ENCODE peak calls at places on chromosomes 13 and 19, in four cellular contexts. Q is upper lobe of left lung, A is uterus, I is cardiac muscle cell. C is an unnamed sample.

GRCh38 chr19:5292843-5293606 is 47.6 kb downstream of the PTPRS start:
- DNase-seq in I (peak), A (peak), Q (peak), C (peak)

GRCh38 chr19:51142119-51142518 is at the start of gene SIGLEC7:
- DNase-seq in Q (no peak), A (no peak), I (no peak), C (no peak)

GRCh38 chr13:113646376-113646775 is 11.6 kb downstream of the ATP4B start:
- DNase-seq in Q (no peak), I (no peak), A (no peak), C (no peak)

GRCh38 chr13:31179241-31179640 is 17.5 kb upstream of the HSPH1 start:
- DNase-seq in I (no peak), A (no peak), Q (no peak), C (no peak)

GRCh38 chr19:13842294-13843103 is 34.4 kb upstream of the NANOS3 start:
- DNase-seq in Q (peak), A (peak), I (peak), C (no peak)

GRCh38 chr19:47231215-47232054 is 436 bp upstream of the BBC3 start:
- DNase-seq in A (peak), I (peak), Q (peak), C (peak)

GRCh38 chr19:45049073-45049736 is 10.4 kb downstream of the CLASRP start:
- DNase-seq in A (no peak), Q (no peak), I (no peak), C (no peak)

GRCh38 chr19:4297901-4298771 is 4.1 kb downstream of the TMIGD2 start:
- DNase-seq in Q (peak), I (no peak), A (no peak), C (no peak)

GRCh38 chr19:17718988-17719711 is at the start of gene MAP1S:
- DNase-seq in A (peak), Q (peak), I (peak), C (peak)

GRCh38 chr13:35704331-35704730 is 227.8 kb upstream of the MAB21L1 start:
- DNase-seq in A (no peak), Q (no peak), I (no peak), C (no peak)

GRCh38 chr13:80603351-80603750 is 262.4 kb upstream of the SPRY2 start:
- DNase-seq in Q (no peak), A (no peak), I (peak), C (no peak)

GRCh38 chr13:65615506-65615905 is 1614.6 kb downstream of the PCDH9 start:
- DNase-seq in A (no peak), I (no peak), Q (no peak), C (no peak)

GRCh38 chr13:68359105-68359504 is 1129.0 kb upstream of the PCDH9 start:
- DNase-seq in Q (no peak), I (no peak), A (no peak), C (no peak)

GRCh38 chr19:19488875-19489690 is 26.3 kb downstream of the TSSK6 start:
- DNase-seq in I (peak), A (peak), Q (no peak), C (peak)

GRCh38 chr13:91154553-91154952 is 192.9 kb upstream of the MIR17HG start:
- DNase-seq in A (no peak), I (no peak), Q (no peak), C (no peak)

GRCh38 chr13:33134213-33134612 is 118.0 kb downstream of the KL start:
- DNase-seq in A (no peak), I (no peak), Q (no peak), C (no peak)

GRCh38 chr19:57348136-57348535 is 2.9 kb upstream of the ZNF304 start:
- DNase-seq in I (peak), Q (no peak), A (no peak), C (no peak)

GRCh38 chr19:19385900-19386339 is 19.6 kb upstream of the GATAD2A start:
- DNase-seq in I (no peak), A (no peak), Q (peak), C (no peak)

GRCh38 chr13:44470623-44471562 is 97.3 kb downstream of the SERP2 start:
- DNase-seq in A (no peak), Q (no peak), I (peak), C (no peak)

GRCh38 chr13:63337041-63337440 is 1921.4 kb upstream of the PCDH20 start:
- DNase-seq in A (no peak), I (no peak), Q (no peak), C (no peak)

GRCh38 chr13:48000559-48001126 is 430 bp downstream of the SUCLA2 start:
- DNase-seq in A (no peak), Q (no peak), I (no peak), C (no peak)

GRCh38 chr19:53659292-53659691 is 27.5 kb downstream of the DPRX start:
- DNase-seq in I (peak), A (no peak), Q (no peak), C (no peak)

GRCh38 chr19:56167064-56167578 is 8.7 kb upstream of the GALP start:
- DNase-seq in Q (no peak), A (no peak), I (peak), C (no peak)

GRCh38 chr13:33251131-33251629 is 34.4 kb downstream of the STARD13 start:
- DNase-seq in I (peak), A (peak), Q (no peak), C (no peak)

GRCh38 chr13:97296740-97297139 is 74.6 kb downstream of the MBNL2 start:
- DNase-seq in Q (no peak), A (no peak), I (no peak), C (no peak)

GRCh38 chr19:36417752-36418286 is 625 bp downstream of the ZFP82 start:
- DNase-seq in Q (peak), A (no peak), I (no peak), C (no peak)

GRCh38 chr19:28577199-28577598 is 635.8 kb downstream of the UQCRFS1 start:
- DNase-seq in A (no peak), I (no peak), Q (no peak), C (no peak)

GRCh38 chr13:79392882-79393563 is 13.0 kb downstream of the RBM26 start:
- DNase-seq in I (peak), A (no peak), Q (no peak), C (no peak)

GRCh38 chr13:28408235-28408848 is 86.6 kb downstream of the FLT1 start:
- DNase-seq in Q (no peak), A (peak), I (peak), C (no peak)

GRCh38 chr13:97499181-97499580 is 65.2 kb downstream of the RAP2A start:
- DNase-seq in I (no peak), A (no peak), Q (no peak), C (no peak)

GRCh38 chr19:18551631-18552030 is 6.0 kb upstream of the KXD1 start:
- DNase-seq in Q (no peak), A (no peak), I (no peak), C (no peak)

GRCh38 chr13:74461011-74461410 is 326.8 kb upstream of the KLF12 start:
- DNase-seq in A (no peak), Q (no peak), I (no peak), C (no peak)

GRCh38 chr13:78742659-78743058 is 83.7 kb upstream of the OBI1 start:
- DNase-seq in Q (no peak), I (no peak), A (no peak), C (no peak)

GRCh38 chr19:44741841-44742352 is 6.6 kb upstream of the BCL3 start:
- DNase-seq in I (peak), Q (peak), A (peak), C (peak)

GRCh38 chr19:55297267-55297666 is 13.5 kb downstream of the BRSK1 start:
- DNase-seq in I (no peak), A (no peak), Q (no peak), C (no peak)

GRCh38 chr13:86201477-86201876 is 402.3 kb upstream of the SLITRK6 start:
- DNase-seq in I (no peak), Q (no peak), A (no peak), C (no peak)

GRCh38 chr13:27372896-27373295 is 51.5 kb upstream of the GTF3A start:
- DNase-seq in A (no peak), I (peak), Q (no peak), C (no peak)

GRCh38 chr13:66887088-66887487 is 343.0 kb downstream of the PCDH9 start:
- DNase-seq in Q (no peak), A (no peak), I (peak), C (no peak)

GRCh38 chr13:40350283-40350992 is 316.0 kb downstream of the FOXO1 start:
- DNase-seq in Q (no peak), I (peak), A (no peak), C (no peak)

GRCh38 chr13:40351537-40352384 is 314.7 kb downstream of the FOXO1 start:
- DNase-seq in Q (peak), I (no peak), A (no peak), C (no peak)

GRCh38 chr13:40352385-40352778 is 314.1 kb downstream of the FOXO1 start:
- DNase-seq in Q (no peak), I (peak), A (peak), C (no peak)

GRCh38 chr13:40355126-40355719 is 311.2 kb downstream of the FOXO1 start:
- DNase-seq in I (no peak), A (no peak), Q (no peak), C (no peak)

GRCh38 chr13:40352807-40353562 is 313.5 kb downstream of the FOXO1 start:
- DNase-seq in A (peak), Q (peak), I (peak), C (no peak)
- H3K27ac ChIP-seq in A (peak), Q (peak), I (no peak), C (peak)

GRCh38 chr13:51895906-51896888 is 34.4 kb downstream of the CCDC70 start:
- DNase-seq in A (no peak), I (peak), Q (no peak), C (peak)
- TF ChIP-seq CTCF in A (peak), I (peak), Q (peak), C (peak)

GRCh38 chr19:2424686-2425621 is 2.4 kb downstream of the TIMM13 start:
- DNase-seq in I (peak), Q (peak), A (no peak), C (peak)
- H3K4me3 ChIP-seq in I (no peak), Q (no peak), A (no peak), C (peak)

GRCh38 chr19:11034449-11035213 is 54.6 kb upstream of the LDLR start:
- DNase-seq in A (no peak), I (no peak), Q (peak), C (no peak)

GRCh38 chr19:11033763-11034162 is 55.5 kb upstream of the LDLR start:
- DNase-seq in A (no peak), I (no peak), Q (peak), C (no peak)

GRCh38 chr19:11031421-11032070 is 57.7 kb upstream of the LDLR start:
- DNase-seq in I (no peak), A (no peak), Q (no peak), C (no peak)

GRCh38 chr19:11035441-11036377 is 53.6 kb upstream of the LDLR start:
- DNase-seq in I (peak), Q (no peak), A (peak), C (peak)

DNA sequence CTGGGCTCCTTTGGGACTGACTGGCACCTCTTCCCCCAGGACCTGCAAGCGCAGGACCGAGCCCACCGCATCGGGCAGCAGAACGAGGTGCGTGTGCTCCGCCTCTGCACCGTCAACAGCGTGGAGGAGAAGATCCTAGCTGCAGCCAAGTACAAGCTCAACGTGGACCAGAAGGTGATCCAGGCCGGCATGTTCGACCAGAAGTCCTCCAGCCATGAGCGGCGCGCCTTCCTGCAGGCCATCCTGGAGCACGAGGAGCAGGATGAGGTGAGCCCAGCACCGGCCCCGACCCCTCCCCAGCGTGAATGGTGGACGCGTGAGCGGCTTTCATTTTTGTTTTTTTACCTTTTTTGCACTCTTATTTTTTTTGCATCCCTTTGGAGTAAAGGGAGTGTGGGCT is 56.0 kb upstream of the LDLR start:
- DNase-seq in Q (no peak), I (no peak), A (no peak), C (no peak)
- H3K27ac ChIP-seq in Q (no peak), I (no peak), A (no peak), C (no peak)

GRCh38 chr13:110644892-110645521 is 29.7 kb downstream of the NAXD start:
- DNase-seq in I (peak), Q (peak), A (peak), C (peak)
- TF ChIP-seq CTCF in I (peak), Q (peak), A (peak), C (peak)

DNA sequence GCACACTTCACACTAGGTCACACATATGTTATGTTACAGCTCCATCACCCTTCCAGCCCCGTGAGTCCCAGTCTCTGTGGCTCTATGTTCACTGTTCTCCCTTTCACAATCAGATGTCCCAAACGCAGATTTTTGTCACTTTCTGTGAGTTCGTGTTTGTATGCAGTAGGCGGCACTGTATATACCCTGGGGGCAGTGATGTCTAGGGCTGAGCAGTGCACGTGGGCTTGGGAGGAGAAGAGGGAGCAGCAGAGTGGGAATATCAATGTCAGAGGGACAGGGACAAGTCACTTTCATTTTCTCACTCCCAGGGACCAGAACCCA is 22.0 kb downstream of the PSG1 start:
- DNase-seq in A (no peak), I (no peak), Q (no peak), C (no peak)
- H3K4me3 ChIP-seq in A (no peak), I (no peak), Q (no peak), C (no peak)

GRCh38 chr13:98851276-98851675 is 98.8 kb upstream of the SLC15A1 start:
- DNase-seq in Q (peak), A (no peak), I (no peak), C (no peak)
- H3K27ac ChIP-seq in Q (no peak), A (no peak), I (no peak), C (no peak)

GRCh38 chr19:49684251-49684982 is 5.0 kb upstream of the ADM5 start:
- DNase-seq in Q (peak), A (no peak), I (no peak), C (no peak)
- TF ChIP-seq CTCF in Q (no peak), A (no peak), I (peak), C (peak)

DNA sequence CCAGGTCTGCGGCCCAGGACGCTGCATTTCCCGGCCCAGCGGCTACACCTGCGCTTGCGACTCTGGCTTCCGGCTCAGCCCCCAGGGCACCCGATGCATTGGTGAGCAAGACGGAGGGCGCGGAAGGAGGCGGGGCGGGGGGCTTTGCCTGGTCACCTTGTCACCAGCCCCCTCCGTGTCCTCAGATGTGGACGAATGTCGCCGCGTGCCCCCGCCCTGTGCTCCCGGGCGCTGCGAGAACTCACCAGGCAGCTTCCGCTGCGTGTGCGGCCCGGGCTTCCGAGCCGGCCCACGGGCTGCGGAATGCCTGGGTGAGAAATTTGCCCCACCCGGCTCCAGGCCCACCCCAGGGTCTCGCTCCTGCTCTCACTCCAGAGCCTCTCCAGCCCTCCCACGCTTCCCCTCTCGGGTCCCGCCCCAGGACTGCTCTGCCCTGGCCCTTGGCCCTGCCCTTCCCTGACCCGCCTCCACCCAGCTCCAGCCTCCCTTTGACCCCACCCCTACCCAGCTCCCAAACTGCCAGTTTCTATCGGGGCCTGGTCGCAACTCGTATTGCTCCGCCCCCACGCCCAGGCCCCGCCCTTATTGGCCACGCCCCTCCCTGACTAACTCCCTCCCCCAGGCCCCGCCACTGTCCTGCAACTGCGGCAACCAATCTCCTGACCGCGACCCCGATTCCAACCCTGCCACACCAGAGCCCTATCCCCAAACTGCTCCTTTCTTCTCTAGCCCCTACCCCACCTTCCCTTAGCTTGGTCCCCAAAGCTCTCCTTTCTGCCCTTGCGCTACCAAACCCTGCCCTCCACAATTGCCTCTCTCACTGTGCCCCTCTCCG is 8.6 kb downstream of the LTBP4 start:
- DNase-seq in I (peak), A (peak), Q (peak), C (peak)
- H3K4me3 ChIP-seq in I (peak), A (peak), Q (peak), C (peak)

C was measured in dorsolateral prefrontal cortex.